ENCODE peak calls at places on chromosomes 3 and 15, in four cellular contexts. L, I, W and R are unnamed samples.

GRCh38 chr3:188469228-188469885 is 315.4 kb downstream of the LPP start:
- DNase-seq in W (no peak), L (no peak), I (no peak), R (no peak)

GRCh38 chr3:143736651-143737050 is 111.6 kb downstream of the SLC9A9 start:
- DNase-seq in I (no peak), L (no peak), W (no peak), R (no peak)

GRCh38 chr3:100123112-100123511 is 8.8 kb upstream of the FILIP1L start:
- DNase-seq in L (no peak), W (no peak), I (no peak), R (no peak)

GRCh38 chr3:171028025-171028778 is 1.7 kb upstream of the SLC2A2 start:
- DNase-seq in L (peak), I (no peak), W (peak), R (peak)

GRCh38 chr3:67301556-67301955 is 303.4 kb downstream of the KBTBD8 start:
- DNase-seq in L (no peak), W (no peak), I (no peak), R (no peak)

GRCh38 chr15:95559875-95560394 is 770.6 kb upstream of the NR2F2 start:
- DNase-seq in W (no peak), L (no peak), I (no peak), R (no peak)

GRCh38 chr15:91670108-91670507 is 183.4 kb upstream of the SLCO3A1 start:
- DNase-seq in I (no peak), L (no peak), W (no peak), R (no peak)

GRCh38 chr3:97138914-97139541 is 324.6 kb downstream of the EPHA6 start:
- DNase-seq in W (no peak), I (peak), L (no peak), R (no peak)

GRCh38 chr15:42374810-42375209 is 15.5 kb downstream of the CAPN3 start:
- DNase-seq in W (no peak), I (no peak), L (no peak), R (no peak)

GRCh38 chr3:101065962-101066361 is 72.7 kb upstream of the ABI3BP start:
- DNase-seq in W (no peak), I (no peak), L (no peak), R (no peak)

GRCh38 chr15:27201425-27201824 is 230.4 kb downstream of the GABRG3 start:
- DNase-seq in W (no peak), L (no peak), I (no peak), R (no peak)

GRCh38 chr3:28743843-28744242 is 395.2 kb upstream of the AZI2 start:
- DNase-seq in I (no peak), L (no peak), W (no peak), R (no peak)

GRCh38 chr3:131353946-131354345 is 27.6 kb upstream of the NUDT16 start:
- DNase-seq in I (no peak), W (no peak), L (no peak), R (no peak)

GRCh38 chr15:90868261-90868689 is at the start of gene FURIN:
- DNase-seq in W (no peak), I (no peak), L (no peak), R (no peak)

GRCh38 chr3:46076606-46077005 is 49.3 kb upstream of the XCR1 start:
- DNase-seq in L (no peak), W (no peak), I (no peak), R (no peak)

GRCh38 chr15:66932634-66933024 is 132.8 kb upstream of the SMAD3 start:
- DNase-seq in I (no peak), L (no peak), W (no peak), R (no peak)

GRCh38 chr3:42755681-42756578 is 17.1 kb downstream of the CCDC13 start:
- DNase-seq in W (no peak), L (no peak), I (no peak), R (no peak)

GRCh38 chr15:34018021-34018645 is 20.9 kb downstream of the AVEN start:
- DNase-seq in L (no peak), W (no peak), I (no peak), R (no peak)

GRCh38 chr15:41827290-41827879 is 507 bp upstream of the JMJD7 start:
- DNase-seq in W (peak), L (no peak), I (no peak), R (peak)

GRCh38 chr3:4493931-4494806 is 1.0 kb downstream of the ITPR1 start:
- DNase-seq in I (no peak), L (no peak), W (no peak), R (no peak)